ENCODE peak calls at places on chromosomes 16 and 17, in eight cellular contexts. One of them, this sample, is unnamed. For H3K4me1, the result is how much of the 10 kb centered on the place peaks cover.

GRCh38 chr17:54971147-54971546 is 2.6 kb downstream of the STXBP4 start:
- DNase-seq in prostate gland: no peak
- DNase-seq in mammary epithelial cell: no peak
- DNase-seq in mucosa of descending colon: no peak
- DNase-seq in hepatocyte: no peak
- DNase-seq in tibial nerve: no peak
- DNase-seq in H9: no peak
- DNase-seq in transverse colon: no peak
- DNase-seq in this sample: no peak

GRCh38 chr17:58997756-58998553 is 108.7 kb downstream of the TRIM37 start:
- DNase-seq in mucosa of descending colon: no peak
- DNase-seq in hepatocyte: no peak
- DNase-seq in mammary epithelial cell: no peak
- DNase-seq in prostate gland: no peak
- DNase-seq in tibial nerve: no peak
- DNase-seq in transverse colon: no peak
- DNase-seq in H9: no peak
- DNase-seq in this sample: no peak

GRCh38 chr17:58665946-58666857 is 25.6 kb downstream of the TEX14 start:
- DNase-seq in tibial nerve: no peak
- DNase-seq in H9: no peak
- DNase-seq in hepatocyte: no peak
- DNase-seq in mucosa of descending colon: no peak
- DNase-seq in prostate gland: peak
- DNase-seq in mammary epithelial cell: no peak
- DNase-seq in transverse colon: no peak
- DNase-seq in this sample: no peak

GRCh38 chr17:62681061-62681938 is 53.8 kb downstream of the MRC2 start:
- DNase-seq in transverse colon: no peak
- DNase-seq in prostate gland: no peak
- DNase-seq in hepatocyte: no peak
- DNase-seq in mucosa of descending colon: no peak
- DNase-seq in mammary epithelial cell: no peak
- DNase-seq in tibial nerve: no peak
- DNase-seq in H9: peak
- DNase-seq in this sample: no peak

GRCh38 chr16:56245197-56245596 is 53.9 kb downstream of the GNAO1 start:
- DNase-seq in hepatocyte: no peak
- DNase-seq in mammary epithelial cell: peak
- DNase-seq in prostate gland: no peak
- DNase-seq in tibial nerve: no peak
- DNase-seq in H9: no peak
- DNase-seq in transverse colon: no peak
- DNase-seq in mucosa of descending colon: no peak
- DNase-seq in this sample: no peak

GRCh38 chr17:5138616-5139453 is 23.0 kb downstream of the USP6 start:
- DNase-seq in hepatocyte: no peak
- DNase-seq in tibial nerve: no peak
- DNase-seq in mammary epithelial cell: no peak
- DNase-seq in prostate gland: no peak
- DNase-seq in H9: peak
- DNase-seq in mucosa of descending colon: no peak
- DNase-seq in transverse colon: no peak
- DNase-seq in this sample: no peak

GRCh38 chr17:48882272-48882671 is 10.3 kb upstream of the ATP5MC1 start:
- DNase-seq in mucosa of descending colon: no peak
- DNase-seq in prostate gland: no peak
- DNase-seq in tibial nerve: no peak
- DNase-seq in transverse colon: no peak
- DNase-seq in hepatocyte: no peak
- DNase-seq in H9: no peak
- DNase-seq in mammary epithelial cell: no peak
- DNase-seq in this sample: no peak

GRCh38 chr17:81959362-81960129 is 1.4 kb downstream of the NOTUM start:
- DNase-seq in mucosa of descending colon: peak
- DNase-seq in transverse colon: peak
- DNase-seq in prostate gland: peak
- DNase-seq in mammary epithelial cell: peak
- DNase-seq in hepatocyte: peak
- DNase-seq in tibial nerve: peak
- DNase-seq in H9: peak
- DNase-seq in this sample: peak

GRCh38 chr16:73697336-73697735 is 599.3 kb upstream of the PSMD7 start:
- DNase-seq in transverse colon: no peak
- DNase-seq in hepatocyte: no peak
- DNase-seq in mucosa of descending colon: no peak
- DNase-seq in prostate gland: no peak
- DNase-seq in H9: no peak
- DNase-seq in mammary epithelial cell: peak
- DNase-seq in tibial nerve: no peak
- DNase-seq in this sample: no peak

GRCh38 chr17:50638851-50639767 is 4.4 kb downstream of the ABCC3 start:
- DNase-seq in mucosa of descending colon: peak
- DNase-seq in transverse colon: peak
- DNase-seq in H9: peak
- DNase-seq in tibial nerve: peak
- DNase-seq in prostate gland: peak
- DNase-seq in hepatocyte: peak
- DNase-seq in mammary epithelial cell: peak
- DNase-seq in this sample: peak

GRCh38 chr17:50642071-50642721 is 7.5 kb downstream of the ABCC3 start:
- DNase-seq in H9: no peak
- DNase-seq in tibial nerve: no peak
- DNase-seq in transverse colon: no peak
- DNase-seq in mammary epithelial cell: no peak
- DNase-seq in prostate gland: no peak
- DNase-seq in mucosa of descending colon: peak
- DNase-seq in hepatocyte: no peak
- DNase-seq in this sample: no peak

GRCh38 chr17:50641339-50641725 is 6.7 kb downstream of the ABCC3 start:
- DNase-seq in hepatocyte: no peak
- DNase-seq in H9: no peak
- DNase-seq in transverse colon: no peak
- DNase-seq in tibial nerve: no peak
- DNase-seq in prostate gland: peak
- DNase-seq in mammary epithelial cell: no peak
- DNase-seq in mucosa of descending colon: no peak
- DNase-seq in this sample: no peak

GRCh38 chr17:50642722-50643656 is 8.3 kb downstream of the ABCC3 start:
- DNase-seq in tibial nerve: no peak
- DNase-seq in transverse colon: no peak
- DNase-seq in mammary epithelial cell: peak
- DNase-seq in H9: no peak
- DNase-seq in hepatocyte: no peak
- DNase-seq in mucosa of descending colon: peak
- DNase-seq in prostate gland: no peak
- DNase-seq in this sample: no peak

DNA sequence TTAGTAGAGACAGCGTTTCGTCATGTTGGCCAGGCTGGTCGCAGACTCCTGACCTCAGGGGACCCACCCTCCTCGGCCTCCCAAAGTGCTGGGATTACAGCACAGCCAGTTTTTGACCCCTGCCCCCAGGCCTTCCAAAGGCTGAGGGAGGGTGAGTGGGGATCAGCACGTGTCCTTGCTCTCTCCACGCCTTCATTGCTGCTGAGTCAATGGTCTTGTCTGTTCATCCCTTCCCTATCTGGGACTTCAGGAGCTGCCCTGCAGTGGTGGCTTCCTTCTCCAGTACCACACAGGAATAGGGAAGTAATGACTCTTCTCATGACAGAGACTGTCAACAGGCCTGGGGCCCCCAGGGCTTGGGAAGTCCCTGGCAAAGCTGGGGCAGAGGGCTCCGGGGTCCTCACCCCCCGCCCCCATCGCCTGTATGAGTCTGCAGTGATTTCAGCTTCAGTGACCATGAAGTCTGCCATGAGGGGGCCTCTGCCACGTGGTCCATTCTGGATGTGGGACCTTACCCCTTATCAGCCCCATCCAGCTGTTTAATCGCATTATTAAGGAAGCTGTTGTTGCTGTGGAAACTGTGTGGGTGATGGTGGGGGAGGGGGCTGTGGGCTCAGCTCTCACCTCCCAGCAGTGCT is 6.1 kb downstream of the ABCC3 start:
- DNase-seq in mammary epithelial cell: no peak
- DNase-seq in tibial nerve: no peak
- DNase-seq in hepatocyte: no peak
- DNase-seq in mucosa of descending colon: peak
- DNase-seq in transverse colon: no peak
- DNase-seq in prostate gland: no peak
- DNase-seq in H9: no peak
- DNase-seq in this sample: no peak
- H3K4me1 ChIP-seq in mammary epithelial cell: half or more
- H3K4me1 ChIP-seq in tibial nerve: under half
- H3K4me1 ChIP-seq in hepatocyte: half or more
- H3K4me1 ChIP-seq in mucosa of descending colon: under half
- H3K4me1 ChIP-seq in transverse colon: half or more
- H3K4me1 ChIP-seq in prostate gland: under half
- H3K4me1 ChIP-seq in H9: under half
- H3K4me1 ChIP-seq in this sample: half or more

DNA sequence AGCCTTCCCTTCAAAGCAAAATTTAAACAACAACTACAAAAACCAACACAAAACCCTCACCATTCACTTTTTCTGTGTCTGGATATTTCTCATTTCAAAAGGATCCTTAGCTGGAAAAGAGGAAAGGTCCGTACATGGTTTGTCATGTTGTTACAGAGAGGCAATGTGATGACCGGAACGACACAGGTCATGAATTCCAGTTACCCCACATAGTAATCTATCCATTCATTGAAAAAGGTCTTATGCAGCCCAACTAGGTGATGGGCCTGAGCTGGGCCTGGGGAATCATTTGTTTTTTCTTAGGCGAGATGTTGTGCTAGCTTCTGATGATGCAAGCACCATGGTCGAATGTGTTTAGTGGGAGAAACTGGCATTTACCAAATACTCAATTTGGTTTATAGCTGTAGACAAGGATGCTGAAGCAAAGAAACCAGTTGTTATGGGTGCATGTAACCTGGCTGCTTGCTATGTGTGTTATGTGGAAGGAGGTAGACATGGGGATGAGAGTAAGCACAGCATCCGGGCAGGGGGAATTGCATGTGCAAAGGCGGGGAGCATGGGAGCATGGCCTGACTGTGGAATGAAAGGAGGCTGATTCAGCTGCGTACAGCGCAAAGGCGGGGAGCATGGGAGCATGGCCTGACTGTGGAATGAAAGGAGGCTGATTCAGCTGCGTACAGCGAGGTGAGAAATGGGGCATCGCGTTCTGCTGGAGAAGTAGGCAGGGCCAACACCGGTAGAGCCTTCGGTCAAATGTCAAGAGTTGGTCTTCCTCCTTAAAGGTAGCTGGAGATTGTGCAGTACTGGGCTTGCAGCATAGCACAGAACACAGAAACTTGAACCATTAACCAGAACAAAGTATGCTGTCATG is 269.7 kb upstream of the MAF start:
- DNase-seq in transverse colon: no peak
- DNase-seq in mucosa of descending colon: no peak
- DNase-seq in prostate gland: no peak
- DNase-seq in hepatocyte: no peak
- DNase-seq in H9: no peak
- DNase-seq in mammary epithelial cell: no peak
- DNase-seq in tibial nerve: no peak
- DNase-seq in this sample: no peak
- TF ChIP-seq CTCF in transverse colon: no peak
- TF ChIP-seq CTCF in mucosa of descending colon: no peak
- TF ChIP-seq CTCF in prostate gland: no peak
- TF ChIP-seq CTCF in hepatocyte: no peak
- TF ChIP-seq CTCF in H9: no peak
- TF ChIP-seq CTCF in mammary epithelial cell: no peak
- TF ChIP-seq CTCF in tibial nerve: no peak
- TF ChIP-seq CTCF in this sample: no peak

DNA sequence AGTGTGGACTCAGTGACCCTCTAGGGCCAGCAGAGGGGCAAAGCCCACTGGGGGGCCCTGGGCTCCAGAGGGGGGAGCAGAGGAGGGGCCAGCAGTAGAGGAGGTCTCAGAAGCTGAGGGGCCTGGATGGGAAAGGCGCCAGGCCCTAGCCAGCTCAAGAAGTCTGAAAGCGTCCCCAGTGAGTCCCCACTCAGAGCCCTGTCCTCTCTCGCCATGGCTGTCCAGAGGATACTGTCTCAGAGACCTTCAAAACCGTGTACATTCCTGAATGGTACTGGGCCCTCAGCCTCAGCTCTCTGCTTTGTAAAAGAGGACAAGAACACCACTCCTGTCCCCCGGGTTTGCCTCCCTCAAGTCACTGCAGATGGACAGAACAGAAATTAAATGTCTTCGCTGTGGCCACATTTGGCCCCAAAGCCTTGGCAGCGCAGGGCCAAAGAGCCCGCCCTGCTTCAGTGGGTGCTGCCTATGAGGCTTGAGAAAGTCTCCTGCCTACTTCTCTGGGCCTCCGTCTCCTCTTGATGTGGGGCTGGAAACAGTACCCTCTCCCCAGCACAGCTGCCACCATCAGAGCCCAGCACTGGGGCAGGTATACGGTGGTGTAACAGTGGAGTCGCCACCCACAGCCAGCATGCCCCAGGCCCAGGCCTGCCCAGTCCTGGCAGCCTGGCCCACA is 3.6 kb upstream of the TPPP3 start:
- DNase-seq in prostate gland: no peak
- DNase-seq in hepatocyte: no peak
- DNase-seq in transverse colon: no peak
- DNase-seq in mammary epithelial cell: no peak
- DNase-seq in H9: no peak
- DNase-seq in mucosa of descending colon: no peak
- DNase-seq in tibial nerve: no peak
- DNase-seq in this sample: no peak
- H3K4me1 ChIP-seq in prostate gland: under half
- H3K4me1 ChIP-seq in hepatocyte: under half
- H3K4me1 ChIP-seq in transverse colon: half or more
- H3K4me1 ChIP-seq in mammary epithelial cell: under half
- H3K4me1 ChIP-seq in H9: under half
- H3K4me1 ChIP-seq in mucosa of descending colon: under half
- H3K4me1 ChIP-seq in tibial nerve: half or more
- H3K4me1 ChIP-seq in this sample: half or more

DNA sequence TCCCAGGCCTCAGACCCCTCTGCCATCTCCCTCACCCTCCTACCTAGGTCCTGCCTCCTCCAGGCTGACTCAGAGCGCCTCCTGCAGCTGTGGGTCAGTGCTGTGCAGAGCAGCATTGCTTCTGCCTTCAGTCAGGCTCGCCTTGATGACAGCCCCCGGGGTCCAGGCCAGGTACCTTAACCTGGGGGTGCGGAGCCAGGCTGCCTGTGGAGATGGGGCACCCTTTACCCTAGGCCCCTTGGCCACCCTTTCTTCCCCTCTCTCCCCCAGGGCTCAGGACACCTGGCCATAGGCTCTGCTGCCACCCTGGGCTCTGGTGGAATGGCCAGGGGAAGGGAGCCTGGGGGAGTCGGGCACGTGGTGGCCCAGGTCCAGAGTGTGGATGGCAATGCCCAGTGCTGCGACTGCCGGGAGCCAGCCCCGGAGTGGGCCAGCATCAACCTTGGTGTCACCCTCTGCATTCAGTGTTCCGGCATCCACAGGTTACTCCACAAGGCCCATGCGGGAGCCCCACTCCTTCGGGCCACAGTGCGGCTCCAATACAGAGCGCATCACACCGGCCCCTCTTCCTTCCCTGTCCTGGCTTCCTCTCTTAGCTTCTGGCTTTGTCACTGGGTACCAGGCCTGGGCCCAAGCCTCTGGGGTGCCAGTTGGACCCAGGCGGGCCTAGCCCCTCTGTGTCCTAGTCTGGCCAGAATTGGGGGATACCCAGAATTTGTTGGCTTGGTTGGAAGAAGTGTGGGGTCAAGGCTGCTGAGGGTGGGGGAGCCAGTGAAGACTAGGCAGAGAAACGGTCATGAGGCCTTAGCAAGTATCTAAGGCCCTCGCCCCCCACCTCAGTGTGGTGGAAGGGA is 5.0 kb upstream of the KCTD11 start:
- DNase-seq in transverse colon: no peak
- DNase-seq in hepatocyte: no peak
- DNase-seq in mammary epithelial cell: no peak
- DNase-seq in H9: no peak
- DNase-seq in prostate gland: no peak
- DNase-seq in mucosa of descending colon: no peak
- DNase-seq in tibial nerve: no peak
- DNase-seq in this sample: no peak
- TF ChIP-seq CTCF in transverse colon: no peak
- TF ChIP-seq CTCF in hepatocyte: no peak
- TF ChIP-seq CTCF in mammary epithelial cell: no peak
- TF ChIP-seq CTCF in H9: peak
- TF ChIP-seq CTCF in prostate gland: no peak
- TF ChIP-seq CTCF in mucosa of descending colon: no peak
- TF ChIP-seq CTCF in tibial nerve: no peak
- TF ChIP-seq CTCF in this sample: no peak